ENCODE peak calls at places on chromosomes 12 and 14, in eight cellular contexts. S is epithelial cell of esophagus, L is fibroblast of lung, N is A172, A is kidney, F is testis, X is HTR-8/SVneo, Z is hepatic stellate cell. D is an unnamed sample.

GRCh38 chr14:101836131-101836530 is 74.6 kb downstream of the PPP2R5C start:
- DNase-seq in S (no peak), L (peak), N (no peak), A (no peak), F (peak), X (no peak), Z (peak), D (no peak)

GRCh38 chr14:104787736-104788532 is 7.6 kb downstream of the AKT1 start:
- DNase-seq in S (no peak), L (no peak), N (no peak), A (no peak), F (no peak), X (no peak), Z (no peak), D (no peak)

GRCh38 chr12:94644141-94644575 is 6.2 kb downstream of the TMCC3 start:
- DNase-seq in S (peak), L (peak), N (peak), A (no peak), F (no peak), X (peak), Z (peak), D (no peak)

GRCh38 chr14:76975051-76975450 is 53.5 kb downstream of the IRF2BPL start:
- DNase-seq in S (no peak), L (no peak), N (no peak), A (no peak), F (no peak), X (no peak), Z (no peak), D (no peak)

GRCh38 chr14:67187210-67187609 is 2.0 kb upstream of the GARIN2 start:
- DNase-seq in S (peak), L (peak), N (peak), A (no peak), F (no peak), X (peak), Z (peak), D (peak)

GRCh38 chr12:990308-990648 is 745 bp upstream of the ERC1 start:
- DNase-seq in S (peak), L (peak), N (no peak), A (peak), F (peak), X (no peak), Z (no peak), D (no peak)

GRCh38 chr12:111454716-111455447 is 49.2 kb downstream of the SH2B3 start:
- DNase-seq in S (no peak), L (no peak), N (no peak), A (no peak), F (peak), X (no peak), Z (no peak), D (no peak)

GRCh38 chr12:29726741-29727348 is 56.9 kb downstream of the TMTC1 start:
- DNase-seq in S (no peak), L (no peak), N (no peak), A (no peak), F (no peak), X (no peak), Z (no peak), D (no peak)

GRCh38 chr14:37061697-37062096 is 110.7 kb downstream of the SLC25A21 start:
- DNase-seq in S (no peak), L (peak), N (no peak), A (no peak), F (no peak), X (no peak), Z (no peak), D (no peak)

GRCh38 chr12:85179680-85180300 is 100.2 kb upstream of the ALX1 start:
- DNase-seq in S (peak), L (peak), N (no peak), A (no peak), F (no peak), X (no peak), Z (no peak), D (peak)

GRCh38 chr12:120381752-120382419 is 12.9 kb upstream of the MSI1 start:
- DNase-seq in S (no peak), L (peak), N (peak), A (no peak), F (no peak), X (no peak), Z (peak), D (no peak)

GRCh38 chr12:41485203-41485602 is 297.1 kb downstream of the PDZRN4 start:
- DNase-seq in S (peak), L (no peak), N (peak), A (no peak), F (no peak), X (no peak), Z (no peak), D (no peak)

GRCh38 chr12:117685115-117685926 is 283.5 kb downstream of the KSR2 start:
- DNase-seq in S (no peak), L (peak), N (peak), A (peak), F (no peak), X (peak), Z (no peak), D (no peak)

GRCh38 chr12:130396667-130397066 is 59.0 kb downstream of the PIWIL1 start:
- DNase-seq in S (no peak), L (no peak), N (no peak), A (no peak), F (no peak), X (no peak), Z (no peak), D (peak)

GRCh38 chr14:27148143-27148542 is 550.3 kb upstream of the NOVA1 start:
- DNase-seq in S (no peak), L (no peak), N (no peak), A (no peak), F (no peak), X (no peak), Z (no peak), D (no peak)

GRCh38 chr14:34851395-34851794 is 23.8 kb downstream of the BAZ1A start:
- DNase-seq in S (peak), L (peak), N (peak), A (no peak), F (no peak), X (no peak), Z (peak), D (no peak)

GRCh38 chr12:97541366-97541765 is 78.8 kb downstream of the RMST start:
- DNase-seq in S (no peak), L (no peak), N (no peak), A (no peak), F (no peak), X (no peak), Z (no peak), D (no peak)

GRCh38 chr12:86698581-86698980 is 442.4 kb upstream of the MGAT4C start:
- DNase-seq in S (no peak), L (peak), N (no peak), A (no peak), F (no peak), X (no peak), Z (peak), D (no peak)

GRCh38 chr12:953776-954175 is 4.3 kb upstream of the RAD52 start:
- DNase-seq in S (peak), L (peak), N (peak), A (no peak), F (no peak), X (peak), Z (peak), D (no peak)

GRCh38 chr12:68899251-68899771 is 33.7 kb downstream of the CPM start:
- DNase-seq in S (peak), L (peak), N (peak), A (peak), F (peak), X (no peak), Z (no peak), D (peak)

GRCh38 chr12:52248541-52249035 is 15.5 kb downstream of the KRT7 start:
- DNase-seq in S (no peak), L (no peak), N (no peak), A (no peak), F (no peak), X (no peak), Z (no peak), D (no peak)

GRCh38 chr12:9831720-9832119 is 4.4 kb downstream of the KLRF1 start:
- DNase-seq in S (no peak), L (no peak), N (no peak), A (no peak), F (no peak), X (no peak), Z (no peak), D (no peak)

GRCh38 chr12:109289004-109289403 is 20.1 kb downstream of the FOXN4 start:
- DNase-seq in S (no peak), L (no peak), N (no peak), A (no peak), F (no peak), X (no peak), Z (no peak), D (no peak)

GRCh38 chr14:60736494-60736893 is 1.9 kb downstream of the MNAT1 start:
- DNase-seq in S (peak), L (peak), N (peak), A (no peak), F (no peak), X (peak), Z (peak), D (peak)

GRCh38 chr12:46794593-46795190 is 31.1 kb downstream of the SLC38A4 start:
- DNase-seq in S (no peak), L (no peak), N (no peak), A (no peak), F (no peak), X (no peak), Z (no peak), D (no peak)

GRCh38 chr12:116551952-116552749 is 7.0 kb upstream of the MAP1LC3B2 start:
- DNase-seq in S (peak), L (peak), N (peak), A (no peak), F (peak), X (no peak), Z (peak), D (no peak)

D was measured in foreskin melanocyte.